ENCODE peak calls at places on chromosomes 13 and 19, in ten cellular contexts. G is keratinocyte; V is C1 segment of cervical spinal cord; C is anterior cingulate cortex; K is activated gamma-delta T cell treated with anti-CD3 and anti-CD28 coated beads, Interleukin-2, amount 50 U/mL, for 16 hours; Q is neural crest cell; D is nucleus accumbens; P is adipocyte; U is NCI-H1436; Z is stimulated activated CD4-positive, alpha-beta T cell treated with anti-CD3 and anti-CD28 coated beads, TNF-alpha, amount 100 ng/mL, for 4 hours. M is an unnamed sample.

GRCh38 chr19:47713046-47714021 is at the start of gene EHD2:
- DNase-seq in G (no peak), V (no peak), C (no peak), K (peak), Q (peak), D (no peak), P (peak), U (no peak), Z (peak), M (no peak)

GRCh38 chr13:34515201-34515600 is 426.9 kb upstream of the NBEA start:
- DNase-seq in G (no peak), V (no peak), C (no peak), K (no peak), Q (no peak), D (no peak), P (no peak), U (no peak), Z (no peak), M (no peak)

GRCh38 chr13:38624822-38625221 is 62.1 kb upstream of the FREM2 start:
- DNase-seq in G (no peak), V (no peak), C (no peak), K (no peak), Q (no peak), D (no peak), P (no peak), U (no peak), Z (no peak), M (no peak)

GRCh38 chr13:66503890-66504289 is 726.2 kb downstream of the PCDH9 start:
- DNase-seq in G (no peak), V (no peak), C (no peak), K (no peak), Q (no peak), D (no peak), P (no peak), U (no peak), Z (no peak), M (no peak)

GRCh38 chr13:20815469-20815868 is 41.7 kb upstream of the EEF1AKMT1 start:
- DNase-seq in G (no peak), V (no peak), C (no peak), K (no peak), Q (no peak), D (no peak), P (peak), U (no peak), Z (no peak), M (no peak)

GRCh38 chr19:4660181-4660791 is 9.9 kb downstream of the MYDGF start:
- DNase-seq in G (no peak), V (no peak), C (no peak), K (no peak), Q (no peak), D (no peak), P (no peak), U (peak), Z (no peak), M (no peak)

GRCh38 chr13:60562081-60562764 is 165.2 kb downstream of the TDRD3 start:
- DNase-seq in G (peak), V (no peak), C (no peak), K (no peak), Q (no peak), D (no peak), P (no peak), U (no peak), Z (no peak), M (no peak)

GRCh38 chr13:113638173-113638746 is 19.7 kb downstream of the ATP4B start:
- DNase-seq in G (no peak), V (no peak), C (no peak), K (no peak), Q (no peak), D (no peak), P (no peak), U (no peak), Z (no peak), M (no peak)

GRCh38 chr19:7904074-7905020 is 670 bp downstream of the MAP2K7 start:
- DNase-seq in G (no peak), V (peak), C (no peak), K (peak), Q (no peak), D (no peak), P (peak), U (no peak), Z (peak), M (no peak)

GRCh38 chr13:97224544-97225324 is 2.6 kb downstream of the MBNL2 start:
- DNase-seq in G (no peak), V (peak), C (no peak), K (no peak), Q (no peak), D (no peak), P (peak), U (peak), Z (no peak), M (peak)

GRCh38 chr13:80131204-80131603 is 209.7 kb downstream of the SPRY2 start:
- DNase-seq in G (no peak), V (peak), C (peak), K (no peak), Q (peak), D (peak), P (peak), U (no peak), Z (no peak), M (peak)

M was measured in putamen.